ENCODE peak calls at places on chromosome 15, in nine cellular contexts. One of them, this sample, is unnamed.

GRCh38 chr15:60973637-60974415 is 255.3 kb downstream of the RORA start:
- DNase-seq in memory B cell: no peak
- DNase-seq in progenitor cell of endocrine pancreas: no peak
- DNase-seq in left cardiac atrium: no peak
- DNase-seq in islet precursor cell: peak
- DNase-seq in MM.1S: no peak
- DNase-seq in activated CD4-positive, alpha-beta memory T cell treated with anti-CD3 and anti-CD28 coated beads for 36 hours: no peak
- DNase-seq in lower lobe of right lung: no peak
- DNase-seq in NCI-H69: no peak
- DNase-seq in this sample: peak

GRCh38 chr15:91866371-91866905 is 12.9 kb downstream of the SLCO3A1 start:
- DNase-seq in memory B cell: no peak
- DNase-seq in progenitor cell of endocrine pancreas: no peak
- DNase-seq in left cardiac atrium: no peak
- DNase-seq in islet precursor cell: peak
- DNase-seq in MM.1S: no peak
- DNase-seq in activated CD4-positive, alpha-beta memory T cell treated with anti-CD3 and anti-CD28 coated beads for 36 hours: no peak
- DNase-seq in lower lobe of right lung: no peak
- DNase-seq in NCI-H69: no peak
- DNase-seq in this sample: peak

GRCh38 chr15:58666957-58667356 is 82.5 kb downstream of the ADAM10 start:
- DNase-seq in memory B cell: no peak
- DNase-seq in progenitor cell of endocrine pancreas: no peak
- DNase-seq in left cardiac atrium: no peak
- DNase-seq in islet precursor cell: no peak
- DNase-seq in MM.1S: no peak
- DNase-seq in activated CD4-positive, alpha-beta memory T cell treated with anti-CD3 and anti-CD28 coated beads for 36 hours: no peak
- DNase-seq in lower lobe of right lung: no peak
- DNase-seq in NCI-H69: no peak
- DNase-seq in this sample: no peak

GRCh38 chr15:73483053-73483452 is 40.1 kb downstream of the REC114 start:
- DNase-seq in memory B cell: no peak
- DNase-seq in progenitor cell of endocrine pancreas: no peak
- DNase-seq in left cardiac atrium: no peak
- DNase-seq in islet precursor cell: no peak
- DNase-seq in MM.1S: no peak
- DNase-seq in activated CD4-positive, alpha-beta memory T cell treated with anti-CD3 and anti-CD28 coated beads for 36 hours: no peak
- DNase-seq in lower lobe of right lung: no peak
- DNase-seq in NCI-H69: no peak
- DNase-seq in this sample: no peak

GRCh38 chr15:58066042-58066867 is 744 bp upstream of the ALDH1A2 start:
- DNase-seq in memory B cell: peak
- DNase-seq in progenitor cell of endocrine pancreas: peak
- DNase-seq in left cardiac atrium: peak
- DNase-seq in islet precursor cell: peak
- DNase-seq in MM.1S: peak
- DNase-seq in activated CD4-positive, alpha-beta memory T cell treated with anti-CD3 and anti-CD28 coated beads for 36 hours: peak
- DNase-seq in lower lobe of right lung: peak
- DNase-seq in NCI-H69: peak
- DNase-seq in this sample: peak

GRCh38 chr15:20349774-20350498 is 191.7 kb downstream of the GOLGA6L6 start:
- DNase-seq in memory B cell: no peak
- DNase-seq in progenitor cell of endocrine pancreas: no peak
- DNase-seq in left cardiac atrium: peak
- DNase-seq in islet precursor cell: peak
- DNase-seq in MM.1S: peak
- DNase-seq in activated CD4-positive, alpha-beta memory T cell treated with anti-CD3 and anti-CD28 coated beads for 36 hours: no peak
- DNase-seq in lower lobe of right lung: peak
- DNase-seq in NCI-H69: no peak
- DNase-seq in this sample: no peak

GRCh38 chr15:101702077-101702476 is 22.2 kb downstream of the TARS3 start:
- DNase-seq in memory B cell: no peak
- DNase-seq in progenitor cell of endocrine pancreas: no peak
- DNase-seq in left cardiac atrium: no peak
- DNase-seq in islet precursor cell: no peak
- DNase-seq in MM.1S: no peak
- DNase-seq in activated CD4-positive, alpha-beta memory T cell treated with anti-CD3 and anti-CD28 coated beads for 36 hours: no peak
- DNase-seq in lower lobe of right lung: no peak
- DNase-seq in NCI-H69: no peak
- DNase-seq in this sample: peak

GRCh38 chr15:71623111-71623510 is 187.2 kb upstream of the NR2E3 start:
- DNase-seq in memory B cell: no peak
- DNase-seq in progenitor cell of endocrine pancreas: no peak
- DNase-seq in left cardiac atrium: no peak
- DNase-seq in islet precursor cell: no peak
- DNase-seq in MM.1S: no peak
- DNase-seq in activated CD4-positive, alpha-beta memory T cell treated with anti-CD3 and anti-CD28 coated beads for 36 hours: no peak
- DNase-seq in lower lobe of right lung: no peak
- DNase-seq in NCI-H69: no peak
- DNase-seq in this sample: no peak

GRCh38 chr15:84750583-84751092 is 2.2 kb downstream of the ZNF592 start:
- DNase-seq in memory B cell: peak
- DNase-seq in progenitor cell of endocrine pancreas: no peak
- DNase-seq in left cardiac atrium: no peak
- DNase-seq in islet precursor cell: peak
- DNase-seq in MM.1S: no peak
- DNase-seq in activated CD4-positive, alpha-beta memory T cell treated with anti-CD3 and anti-CD28 coated beads for 36 hours: peak
- DNase-seq in lower lobe of right lung: no peak
- DNase-seq in NCI-H69: no peak
- DNase-seq in this sample: peak

GRCh38 chr15:71476823-71477222 is 333.5 kb upstream of the NR2E3 start:
- DNase-seq in memory B cell: no peak
- DNase-seq in progenitor cell of endocrine pancreas: no peak
- DNase-seq in left cardiac atrium: no peak
- DNase-seq in islet precursor cell: no peak
- DNase-seq in MM.1S: no peak
- DNase-seq in activated CD4-positive, alpha-beta memory T cell treated with anti-CD3 and anti-CD28 coated beads for 36 hours: no peak
- DNase-seq in lower lobe of right lung: no peak
- DNase-seq in NCI-H69: no peak
- DNase-seq in this sample: no peak

GRCh38 chr15:62163847-62164499 is 1.1 kb downstream of the C2CD4B start:
- DNase-seq in memory B cell: no peak
- DNase-seq in progenitor cell of endocrine pancreas: peak
- DNase-seq in left cardiac atrium: peak
- DNase-seq in islet precursor cell: peak
- DNase-seq in MM.1S: no peak
- DNase-seq in activated CD4-positive, alpha-beta memory T cell treated with anti-CD3 and anti-CD28 coated beads for 36 hours: peak
- DNase-seq in lower lobe of right lung: peak
- DNase-seq in NCI-H69: peak
- DNase-seq in this sample: no peak

GRCh38 chr15:71634820-71635219 is 175.5 kb upstream of the NR2E3 start:
- DNase-seq in memory B cell: no peak
- DNase-seq in progenitor cell of endocrine pancreas: no peak
- DNase-seq in left cardiac atrium: no peak
- DNase-seq in islet precursor cell: no peak
- DNase-seq in MM.1S: peak
- DNase-seq in activated CD4-positive, alpha-beta memory T cell treated with anti-CD3 and anti-CD28 coated beads for 36 hours: no peak
- DNase-seq in lower lobe of right lung: no peak
- DNase-seq in NCI-H69: peak
- DNase-seq in this sample: no peak

GRCh38 chr15:63491116-63491817 is 13.1 kb upstream of the USP3 start:
- DNase-seq in memory B cell: no peak
- DNase-seq in progenitor cell of endocrine pancreas: no peak
- DNase-seq in left cardiac atrium: no peak
- DNase-seq in islet precursor cell: peak
- DNase-seq in MM.1S: no peak
- DNase-seq in activated CD4-positive, alpha-beta memory T cell treated with anti-CD3 and anti-CD28 coated beads for 36 hours: no peak
- DNase-seq in lower lobe of right lung: no peak
- DNase-seq in NCI-H69: peak
- DNase-seq in this sample: no peak

GRCh38 chr15:101505610-101506337 is 16.3 kb upstream of the PCSK6 start:
- DNase-seq in memory B cell: no peak
- DNase-seq in progenitor cell of endocrine pancreas: no peak
- DNase-seq in left cardiac atrium: no peak
- DNase-seq in islet precursor cell: peak
- DNase-seq in MM.1S: no peak
- DNase-seq in activated CD4-positive, alpha-beta memory T cell treated with anti-CD3 and anti-CD28 coated beads for 36 hours: no peak
- DNase-seq in lower lobe of right lung: no peak
- DNase-seq in NCI-H69: no peak
- DNase-seq in this sample: no peak

GRCh38 chr15:57025264-57025939 is 107.0 kb downstream of the TCF12 start:
- DNase-seq in memory B cell: no peak
- DNase-seq in progenitor cell of endocrine pancreas: no peak
- DNase-seq in left cardiac atrium: no peak
- DNase-seq in islet precursor cell: no peak
- DNase-seq in MM.1S: no peak
- DNase-seq in activated CD4-positive, alpha-beta memory T cell treated with anti-CD3 and anti-CD28 coated beads for 36 hours: no peak
- DNase-seq in lower lobe of right lung: no peak
- DNase-seq in NCI-H69: no peak
- DNase-seq in this sample: no peak

GRCh38 chr15:73691398-73691797 is 7.2 kb downstream of the CD276 start:
- DNase-seq in memory B cell: no peak
- DNase-seq in progenitor cell of endocrine pancreas: no peak
- DNase-seq in left cardiac atrium: peak
- DNase-seq in islet precursor cell: peak
- DNase-seq in MM.1S: no peak
- DNase-seq in activated CD4-positive, alpha-beta memory T cell treated with anti-CD3 and anti-CD28 coated beads for 36 hours: peak
- DNase-seq in lower lobe of right lung: peak
- DNase-seq in NCI-H69: peak
- DNase-seq in this sample: peak

GRCh38 chr15:39887211-39887610 is 32.9 kb downstream of the GPR176 start:
- DNase-seq in memory B cell: no peak
- DNase-seq in progenitor cell of endocrine pancreas: no peak
- DNase-seq in left cardiac atrium: no peak
- DNase-seq in islet precursor cell: no peak
- DNase-seq in MM.1S: no peak
- DNase-seq in activated CD4-positive, alpha-beta memory T cell treated with anti-CD3 and anti-CD28 coated beads for 36 hours: no peak
- DNase-seq in lower lobe of right lung: no peak
- DNase-seq in NCI-H69: peak
- DNase-seq in this sample: no peak

GRCh38 chr15:61992518-61992917 is 67.7 kb downstream of the VPS13C start:
- DNase-seq in memory B cell: no peak
- DNase-seq in progenitor cell of endocrine pancreas: no peak
- DNase-seq in left cardiac atrium: no peak
- DNase-seq in islet precursor cell: no peak
- DNase-seq in MM.1S: no peak
- DNase-seq in activated CD4-positive, alpha-beta memory T cell treated with anti-CD3 and anti-CD28 coated beads for 36 hours: no peak
- DNase-seq in lower lobe of right lung: no peak
- DNase-seq in NCI-H69: no peak
- DNase-seq in this sample: no peak

GRCh38 chr15:62612771-62613170 is 429.8 kb upstream of the TPM1 start:
- DNase-seq in memory B cell: no peak
- DNase-seq in progenitor cell of endocrine pancreas: no peak
- DNase-seq in left cardiac atrium: no peak
- DNase-seq in islet precursor cell: no peak
- DNase-seq in MM.1S: no peak
- DNase-seq in activated CD4-positive, alpha-beta memory T cell treated with anti-CD3 and anti-CD28 coated beads for 36 hours: no peak
- DNase-seq in lower lobe of right lung: no peak
- DNase-seq in NCI-H69: no peak
- DNase-seq in this sample: no peak

This sample was measured in kidney tubule cell.